ENCODE peak calls at places on chromosomes 7 and 10, in five cellular contexts. Z, R, H, D and M are unnamed samples.

GRCh38 chr10:85995791-85996190 is 370.8 kb downstream of the GRID1 start:
- DNase-seq in D (no peak), H (peak; percentile 2), R (peak; percentile 29), Z (no peak), M (peak; percentile 50)

GRCh38 chr7:30594055-30594539 is 581 bp upstream of the GARS1 start:
- DNase-seq in R (no peak), D (no peak), Z (no peak), H (peak; percentile 38), M (no peak)

GRCh38 chr10:29636178-29636577 is 1.4 kb upstream of the SVIL start:
- DNase-seq in D (peak; percentile 86), R (no peak), Z (peak; percentile 90), H (peak; percentile 87), M (peak; percentile 81)

GRCh38 chr10:112985701-112986510 is 35.9 kb downstream of the TCF7L2 start:
- DNase-seq in Z (no peak), H (peak; percentile 86), D (peak; percentile 83), R (no peak), M (no peak)

GRCh38 chr10:22600516-22600915 is 113.9 kb downstream of the PIP4K2A start:
- DNase-seq in R (no peak), D (no peak), Z (no peak), H (no peak), M (peak; percentile 24)

GRCh38 chr7:2621061-2621828 is 10.5 kb upstream of the TTYH3 start:
- DNase-seq in Z (peak; percentile 49), H (peak; percentile 73), R (no peak), D (peak; percentile 57), M (no peak)

GRCh38 chr7:103795112-103795511 is 194.3 kb downstream of the RELN start:
- DNase-seq in D (no peak), R (no peak), Z (no peak), H (no peak), M (no peak)

GRCh38 chr7:107580716-107581383 is 804 bp downstream of the BCAP29 start:
- DNase-seq in D (no peak), Z (no peak), R (no peak), H (no peak), M (no peak)

GRCh38 chr7:51457079-51457478 is 140.5 kb upstream of the COBL start:
- DNase-seq in H (no peak), D (no peak), Z (no peak), R (no peak), M (no peak)

GRCh38 chr7:76316984-76317781 is 14.7 kb downstream of the HSPB1 start:
- DNase-seq in H (no peak), R (no peak), D (no peak), Z (no peak), M (no peak)

GRCh38 chr10:71429304-71429703 is 32.6 kb downstream of the CDH23 start:
- DNase-seq in H (no peak), D (no peak), Z (no peak), R (no peak), M (no peak)

GRCh38 chr7:38630720-38631673 is at the start of gene AMPH:
- DNase-seq in D (peak; percentile 51), R (no peak), Z (peak; percentile 45), H (peak; percentile 62), M (peak; percentile 69)

GRCh38 chr7:142142702-142143101 is 31.2 kb downstream of the MGAM2 start:
- DNase-seq in R (no peak), D (no peak), Z (no peak), H (no peak), M (no peak)

GRCh38 chr7:75639071-75639892 is 99.5 kb downstream of the HIP1 start:
- DNase-seq in D (peak; percentile 24), Z (peak; percentile 44), H (peak; percentile 50), R (no peak), M (peak; percentile 53)

GRCh38 chr7:149735779-149736477 is 37.5 kb downstream of the ZNF467 start:
- DNase-seq in H (no peak), Z (no peak), D (no peak), R (no peak), M (no peak)

GRCh38 chr7:19470031-19470430 is 238.8 kb downstream of the POLR1F start:
- DNase-seq in H (no peak), Z (no peak), D (no peak), R (no peak), M (no peak)

GRCh38 chr10:43861966-43862751 is 213.5 kb upstream of the ZNF32 start:
- DNase-seq in Z (peak; percentile 87), H (peak; percentile 98), D (peak; percentile 98), R (no peak), M (no peak)

GRCh38 chr7:158365332-158365731 is 222.3 kb downstream of the PTPRN2 start:
- DNase-seq in D (no peak), H (no peak), R (no peak), Z (no peak), M (no peak)

GRCh38 chr7:144817001-144817400 is 18.9 kb downstream of the TPK1 start:
- DNase-seq in D (no peak), Z (no peak), H (no peak), R (no peak), M (no peak)

GRCh38 chr7:141989996-141990395 is 5.7 kb upstream of the MGAM start:
- DNase-seq in Z (no peak), R (no peak), D (no peak), H (no peak), M (no peak)

GRCh38 chr10:58267713-58268453 is at the start of gene IPMK:
- DNase-seq in H (peak; percentile 88), D (peak; percentile 70), Z (peak; percentile 95), R (peak; percentile 75), M (peak; percentile 93)

GRCh38 chr10:729213-729612 is 39.7 kb upstream of the DIP2C start:
- DNase-seq in H (no peak), Z (no peak), R (no peak), D (no peak), M (no peak)

GRCh38 chr7:114988755-114989154 is 66.9 kb downstream of the MDFIC start:
- DNase-seq in R (no peak), Z (peak; percentile 54), D (peak; percentile 80), H (peak; percentile 81), M (no peak)

GRCh38 chr10:88926484-88927249 is 25.9 kb downstream of the ACTA2 start:
- DNase-seq in H (peak; percentile 87), Z (no peak), R (no peak), D (peak; percentile 86), M (no peak)

GRCh38 chr7:21256310-21256877 is 171.5 kb upstream of the SP4 start:
- DNase-seq in H (peak; percentile 18), Z (peak; percentile 62), D (peak; percentile 7), R (peak; percentile 32), M (peak; percentile 31)

GRCh38 chr7:82559203-82559805 is 115.7 kb upstream of the CACNA2D1 start:
- DNase-seq in Z (peak; percentile 23), H (peak; percentile 20), D (no peak), R (no peak), M (no peak)

GRCh38 chr7:117582219-117582704 is 102.4 kb downstream of the CFTR start:
- DNase-seq in D (peak; percentile 91), R (no peak), H (peak; percentile 92), Z (no peak), M (peak; percentile 41)

GRCh38 chr10:74924251-74924954 is 98.0 kb downstream of the KAT6B start:
- DNase-seq in D (peak; percentile 96), H (peak; percentile 97), R (peak; percentile 57), Z (peak; percentile 91), M (peak; percentile 65)

GRCh38 chr10:32982293-32982709 is 24.3 kb upstream of the ITGB1 start:
- DNase-seq in D (peak; percentile 93), H (peak; percentile 94), R (no peak), Z (peak; percentile 62), M (no peak)

GRCh38 chr10:101231092-101231491 is 1.8 kb upstream of the LBX1 start:
- DNase-seq in R (no peak), D (no peak), H (no peak), Z (no peak), M (no peak)

GRCh38 chr10:101229275-101230184 is at the start of gene LBX1:
- DNase-seq in H (no peak), R (no peak), Z (no peak), D (no peak), M (no peak)

GRCh38 chr10:101228682-101229274 is 485 bp downstream of the LBX1 start:
- DNase-seq in D (no peak), R (no peak), H (no peak), Z (no peak), M (no peak)

GRCh38 chr10:101231912-101232689 is 2.8 kb upstream of the LBX1 start:
- DNase-seq in D (no peak), Z (no peak), H (no peak), R (no peak), M (no peak)

GRCh38 chr10:101230185-101230917 is 1.1 kb upstream of the LBX1 start:
- DNase-seq in H (no peak), D (no peak), R (no peak), Z (no peak), M (no peak)
- TF ChIP-seq EZH2 in H (peak; percentile 93), D (peak; percentile 89), R (no peak), Z (peak; percentile 11), M (peak; percentile 86)

GRCh38 chr7:111560773-111561658 is 1.3 kb downstream of the IMMP2L start:
- DNase-seq in R (no peak), H (peak; percentile 37), Z (peak; percentile 67), D (peak; percentile 19), M (peak; percentile 42)
- TF ChIP-seq EZH2 in R (no peak), H (no peak), Z (no peak), D (no peak), M (no peak)

GRCh38 chr7:4010923-4011656 is 671.0 kb upstream of the FOXK1 start:
- DNase-seq in H (no peak), R (no peak), Z (no peak), D (no peak), M (no peak)

GRCh38 chr7:4006687-4007086 is 675.4 kb upstream of the FOXK1 start:
- DNase-seq in H (peak; percentile 6), Z (no peak), D (no peak), R (no peak), M (no peak)

GRCh38 chr7:4013793-4014192 is 668.3 kb upstream of the FOXK1 start:
- DNase-seq in Z (no peak), H (no peak), D (no peak), R (no peak), M (no peak)

GRCh38 chr7:4010206-4010605 is 671.9 kb upstream of the FOXK1 start:
- DNase-seq in D (no peak), H (no peak), R (no peak), Z (no peak), M (no peak)

DNA sequence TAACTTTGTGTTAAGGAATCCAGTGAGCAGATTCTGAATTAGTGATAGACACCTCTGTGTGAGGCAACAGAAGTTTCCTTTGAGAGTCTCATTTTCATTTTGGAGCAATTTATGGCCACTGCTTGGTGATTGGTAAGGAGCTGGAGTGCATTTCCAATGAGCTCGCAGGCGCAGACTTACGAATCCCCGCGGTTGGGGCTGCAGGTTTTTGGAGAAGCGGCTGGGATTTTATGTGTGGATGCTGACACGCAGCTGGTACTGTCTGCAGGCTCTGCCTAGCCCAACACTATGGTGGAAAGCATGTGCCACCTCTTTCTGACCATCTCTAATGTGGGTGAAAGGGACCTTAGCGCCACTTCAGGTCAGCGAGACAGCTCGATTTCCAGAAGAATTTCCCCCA is 672.4 kb upstream of the FOXK1 start:
- DNase-seq in R (no peak), H (no peak), Z (no peak), D (no peak), M (no peak)
- TF ChIP-seq EZH2 in R (no peak), H (no peak), Z (no peak), D (no peak), M (no peak)

GRCh38 chr10:101224060-101224909 is 5.0 kb downstream of the LBX1 start:
- DNase-seq in H (no peak), D (no peak), R (no peak), Z (no peak), M (no peak)
- TF ChIP-seq EZH2 in H (no peak), D (no peak), R (no peak), Z (no peak), M (peak; percentile 52)